ENCODE peak calls at places on chromosomes 5 and 9, in ten cellular contexts. R, D, A, Z, W, P, Q, N, E and S are unnamed samples.

GRCh38 chr9:125343518-125344284 is 82.1 kb downstream of the GAPVD1 start:
- DNase-seq in R (no peak), D (peak; percentile 75), A (peak; percentile 34), Z (no peak), W (peak; percentile 53), P (no peak), Q (no peak), N (no peak), E (peak; percentile 36), S (no peak)

GRCh38 chr5:76544268-76544926 is 78.8 kb downstream of the F2RL2 start:
- DNase-seq in R (peak; percentile 61), D (peak; percentile 44), A (no peak), Z (no peak), W (peak; percentile 52), P (no peak), Q (peak; percentile 16), N (no peak), E (no peak), S (peak; percentile 74)

GRCh38 chr9:38000332-38000731 is 68.7 kb downstream of the SHB start:
- DNase-seq in R (no peak), D (no peak), A (no peak), Z (no peak), W (no peak), P (no peak), Q (no peak), N (no peak), E (no peak), S (no peak)

GRCh38 chr5:10421841-10422691 is 19.6 kb upstream of the ROPN1L start:
- DNase-seq in R (no peak), D (no peak), A (no peak), Z (peak; percentile 58), W (no peak), P (no peak), Q (no peak), N (no peak), E (no peak), S (no peak)

GRCh38 chr5:135869935-135870334 is 25.7 kb downstream of the IL9 start:
- DNase-seq in R (no peak), D (no peak), A (no peak), Z (no peak), W (no peak), P (no peak), Q (no peak), N (no peak), E (no peak), S (no peak)

GRCh38 chr5:16691731-16692130 is 74.9 kb upstream of the RETREG1 start:
- DNase-seq in R (no peak), D (no peak), A (no peak), Z (no peak), W (no peak), P (no peak), Q (no peak), N (no peak), E (no peak), S (no peak)

GRCh38 chr9:81906656-81907055 is 21.6 kb upstream of the SPATA31D4 start:
- DNase-seq in R (no peak), D (peak; percentile 74), A (no peak), Z (no peak), W (no peak), P (no peak), Q (no peak), N (no peak), E (no peak), S (no peak)

GRCh38 chr9:125946397-125946796 is 199.2 kb downstream of the PBX3 start:
- DNase-seq in R (no peak), D (no peak), A (no peak), Z (no peak), W (no peak), P (no peak), Q (no peak), N (no peak), E (no peak), S (no peak)

GRCh38 chr9:134742822-134743221 is 101.2 kb downstream of the COL5A1 start:
- DNase-seq in R (no peak), D (no peak), A (no peak), Z (no peak), W (peak; percentile 37), P (no peak), Q (no peak), N (no peak), E (no peak), S (no peak)

GRCh38 chr9:121603028-121603427 is 48.4 kb upstream of the DAB2IP start:
- DNase-seq in R (no peak), D (no peak), A (no peak), Z (no peak), W (no peak), P (no peak), Q (no peak), N (no peak), E (no peak), S (no peak)

GRCh38 chr5:4082966-4083564 is 487.4 kb downstream of the IRX1 start:
- DNase-seq in R (no peak), D (peak; percentile 86), A (no peak), Z (no peak), W (no peak), P (no peak), Q (no peak), N (no peak), E (no peak), S (no peak)

GRCh38 chr5:31362931-31363568 is 168.8 kb downstream of the DROSHA start:
- DNase-seq in R (no peak), D (peak; percentile 76), A (no peak), Z (no peak), W (no peak), P (no peak), Q (no peak), N (no peak), E (no peak), S (no peak)

GRCh38 chr9:70136632-70137031 is 93.0 kb downstream of the MAMDC2 start:
- DNase-seq in R (no peak), D (peak; percentile 60), A (no peak), Z (no peak), W (no peak), P (no peak), Q (no peak), N (no peak), E (peak; percentile 78), S (no peak)

GRCh38 chr5:148474025-148474511 is 90.3 kb downstream of the FBXO38 start:
- DNase-seq in R (no peak), D (peak; percentile 75), A (no peak), Z (peak; percentile 59), W (no peak), P (no peak), Q (no peak), N (peak; percentile 20), E (no peak), S (peak; percentile 8)

GRCh38 chr9:124873664-124874063 is 11.7 kb downstream of the ARPC5L start:
- DNase-seq in R (no peak), D (no peak), A (no peak), Z (no peak), W (no peak), P (no peak), Q (no peak), N (no peak), E (no peak), S (no peak)

GRCh38 chr9:16673171-16673570 is 197.3 kb downstream of the BNC2 start:
- DNase-seq in R (no peak), D (no peak), A (no peak), Z (no peak), W (no peak), P (no peak), Q (no peak), N (no peak), E (no peak), S (no peak)

GRCh38 chr5:57009811-57010210 is 57.9 kb upstream of the MIER3 start:
- DNase-seq in R (no peak), D (no peak), A (no peak), Z (no peak), W (no peak), P (no peak), Q (peak; percentile 17), N (no peak), E (no peak), S (no peak)

GRCh38 chr5:151665584-151665982 is 21.1 kb downstream of the SPARC start:
- DNase-seq in R (no peak), D (no peak), A (no peak), Z (no peak), W (no peak), P (no peak), Q (no peak), N (no peak), E (no peak), S (no peak)

GRCh38 chr5:135593886-135594285 is 15.1 kb upstream of the CXCL14 start:
- DNase-seq in R (no peak), D (no peak), A (no peak), Z (no peak), W (no peak), P (no peak), Q (no peak), N (no peak), E (no peak), S (peak; percentile 37)

GRCh38 chr5:7422262-7422661 is 26.3 kb downstream of the ADCY2 start:
- DNase-seq in R (no peak), D (no peak), A (no peak), Z (no peak), W (peak; percentile 27), P (no peak), Q (no peak), N (no peak), E (no peak), S (no peak)

GRCh38 chr9:6566409-6567139 is 79.0 kb downstream of the GLDC start:
- DNase-seq in R (no peak), D (peak; percentile 99), A (no peak), Z (no peak), W (no peak), P (no peak), Q (no peak), N (peak; percentile 33), E (peak; percentile 74), S (peak; percentile 81)

GRCh38 chr9:133251773-133252172 is 23.2 kb downstream of the ABO start:
- DNase-seq in R (no peak), D (no peak), A (no peak), Z (no peak), W (no peak), P (no peak), Q (no peak), N (no peak), E (no peak), S (no peak)

GRCh38 chr5:39072915-39073758 is 1.1 kb downstream of the RICTOR start:
- DNase-seq in R (peak; percentile 72), D (peak; percentile 51), A (peak; percentile 36), Z (peak; percentile 46), W (peak; percentile 75), P (peak; percentile 35), Q (peak; percentile 52), N (peak; percentile 28), E (no peak), S (peak; percentile 89)

GRCh38 chr5:116234681-116235080 is 149.9 kb downstream of the COMMD10 start:
- DNase-seq in R (no peak), D (no peak), A (no peak), Z (peak; percentile 27), W (no peak), P (no peak), Q (no peak), N (no peak), E (no peak), S (no peak)

GRCh38 chr9:127921592-127922120 is 4.8 kb upstream of the ST6GALNAC4 start:
- DNase-seq in R (peak; percentile 76), D (peak; percentile 65), A (peak; percentile 79), Z (no peak), W (peak; percentile 73), P (peak; percentile 83), Q (peak; percentile 83), N (peak; percentile 76), E (peak; percentile 76), S (peak; percentile 64)

GRCh38 chr9:136520053-136520540 is 25.8 kb downstream of the NOTCH1 start:
- DNase-seq in R (no peak), D (no peak), A (peak; percentile 83), Z (no peak), W (no peak), P (no peak), Q (no peak), N (no peak), E (no peak), S (no peak)

GRCh38 chr5:34509392-34509791 is 146.7 kb upstream of the RAI14 start:
- DNase-seq in R (no peak), D (no peak), A (no peak), Z (no peak), W (no peak), P (no peak), Q (no peak), N (no peak), E (no peak), S (no peak)

GRCh38 chr9:125091121-125091520 is 52.2 kb downstream of the SCAI start:
- DNase-seq in R (no peak), D (no peak), A (no peak), Z (no peak), W (no peak), P (no peak), Q (no peak), N (no peak), E (no peak), S (no peak)